ENCODE peak calls at places on chromosome 20, in seven cellular contexts. A is breast epithelium, Z is left lung, C is hepatocyte, V is tibial nerve, G is ovary, L is ascending aorta. R is an unnamed sample. For H3K4me1, the result is how much of the 10 kb centered on the place peaks cover.

GRCh38 chr20:47973519-47974233 is 188.4 kb upstream of the SULF2 start:
- DNase-seq in A (no peak), L (no peak), V (no peak), C (no peak), G (no peak), Z (no peak), R (peak)

GRCh38 chr20:33701629-33702450 is 15.7 kb upstream of the E2F1 start:
- DNase-seq in C (no peak), Z (peak), V (no peak), G (no peak), A (no peak), L (no peak), R (no peak)

GRCh38 chr20:19737025-19737424 is 21.0 kb upstream of the RIN2 start:
- DNase-seq in C (peak), G (no peak), A (no peak), L (no peak), Z (no peak), V (peak), R (no peak)

GRCh38 chr20:32823078-32823477 is 3.3 kb downstream of the MAPRE1 start:
- DNase-seq in Z (no peak), G (no peak), V (no peak), A (no peak), C (peak), L (no peak), R (no peak)

GRCh38 chr20:38985603-38986170 is 23.5 kb downstream of the DHX35 start:
- DNase-seq in Z (no peak), G (no peak), V (no peak), A (no peak), C (no peak), L (no peak), R (no peak)

GRCh38 chr20:48192109-48192508 is 406.8 kb upstream of the SULF2 start:
- DNase-seq in Z (no peak), L (no peak), A (no peak), C (no peak), V (no peak), G (no peak), R (no peak)

GRCh38 chr20:38211200-38212097 is 46.4 kb upstream of the TGM2 start:
- DNase-seq in C (no peak), Z (no peak), G (no peak), V (no peak), A (no peak), L (no peak), R (no peak)

GRCh38 chr20:46211331-46211722 is 93.2 kb downstream of the CD40 start:
- DNase-seq in G (no peak), L (no peak), V (no peak), Z (no peak), C (no peak), A (no peak), R (no peak)

GRCh38 chr20:20946122-20946759 is 159.9 kb downstream of the LINC00237 start:
- DNase-seq in Z (no peak), C (no peak), V (no peak), L (no peak), A (no peak), G (no peak), R (no peak)

GRCh38 chr20:9354579-9354978 is 159.8 kb upstream of the LAMP5 start:
- DNase-seq in A (no peak), Z (no peak), G (no peak), C (no peak), V (no peak), L (no peak), R (no peak)

GRCh38 chr20:37693203-37693602 is 627 bp upstream of the CTNNBL1 start:
- DNase-seq in V (no peak), G (no peak), Z (no peak), A (no peak), C (no peak), L (no peak), R (no peak)

GRCh38 chr20:45861157-45862075 is 4.0 kb downstream of the ZSWIM3 start:
- DNase-seq in Z (no peak), G (no peak), L (no peak), V (no peak), C (no peak), A (no peak), R (no peak)

GRCh38 chr20:17786221-17786718 is 86.5 kb downstream of the BANF2 start:
- DNase-seq in L (no peak), C (no peak), G (peak), Z (no peak), V (no peak), A (no peak), R (peak)

GRCh38 chr20:34017610-34018009 is 23.9 kb downstream of the RALY start:
- DNase-seq in L (no peak), Z (no peak), G (no peak), A (no peak), C (no peak), V (no peak), R (no peak)

GRCh38 chr20:53611449-53611894 is 17.8 kb upstream of the ZNF217 start:
- DNase-seq in L (no peak), G (no peak), Z (no peak), V (no peak), A (no peak), C (peak), R (no peak)

GRCh38 chr20:31606928-31607639 is 2.0 kb downstream of the ID1 start:
- DNase-seq in G (no peak), Z (peak), A (no peak), C (peak), V (no peak), L (no peak), R (peak)

GRCh38 chr20:54044156-54044555 is 26.2 kb downstream of the BCAS1 start:
- DNase-seq in Z (no peak), A (no peak), V (no peak), G (no peak), C (peak), L (no peak), R (no peak)

GRCh38 chr20:40813213-40813510 is 124.1 kb upstream of the MAFB start:
- DNase-seq in G (no peak), C (no peak), Z (no peak), A (no peak), L (no peak), V (no peak), R (no peak)

GRCh38 chr20:43409041-43409913 is 48.4 kb upstream of the SRSF6 start:
- DNase-seq in A (no peak), G (no peak), L (no peak), C (peak), V (no peak), Z (no peak), R (no peak)

GRCh38 chr20:40251284-40251932 is 437.6 kb downstream of the MAFB start:
- DNase-seq in C (peak), G (no peak), V (peak), Z (no peak), A (no peak), L (no peak), R (no peak)

GRCh38 chr20:4045741-4046140 is 30.4 kb upstream of the RNF24 start:
- DNase-seq in L (no peak), A (no peak), C (no peak), Z (no peak), G (no peak), V (no peak), R (no peak)

GRCh38 chr20:10667560-10668167 is 6.1 kb downstream of the JAG1 start:
- DNase-seq in A (no peak), V (no peak), Z (no peak), G (no peak), L (no peak), C (no peak), R (no peak)

GRCh38 chr20:59173938-59174496 is 10.4 kb downstream of the ZNF831 start:
- DNase-seq in A (peak), L (no peak), G (no peak), V (no peak), Z (no peak), C (no peak), R (no peak)

GRCh38 chr20:52461602-52462001 is 270.0 kb upstream of the ZFP64 start:
- DNase-seq in V (no peak), A (peak), C (no peak), Z (no peak), G (no peak), L (no peak), R (no peak)

GRCh38 chr20:9615766-9616454 is 101.5 kb downstream of the LAMP5 start:
- DNase-seq in L (no peak), G (no peak), Z (peak), A (no peak), V (no peak), C (no peak), R (no peak)

GRCh38 chr20:4326194-4327065 is 311.1 kb upstream of the RNF24 start:
- DNase-seq in V (no peak), Z (no peak), A (no peak), C (peak), L (no peak), G (no peak), R (no peak)

GRCh38 chr20:11144114-11144513 is 470.3 kb upstream of the JAG1 start:
- DNase-seq in G (no peak), C (no peak), V (no peak), L (no peak), A (no peak), Z (no peak), R (no peak)

GRCh38 chr20:44941292-44941691 is 18.9 kb downstream of the TOMM34 start:
- DNase-seq in V (no peak), A (no peak), L (no peak), G (no peak), Z (no peak), C (no peak), R (no peak)

GRCh38 chr20:11891081-11891826 is 26.4 kb upstream of the BTBD3 start:
- DNase-seq in C (peak), A (peak), G (peak), V (peak), L (no peak), Z (peak), R (peak)

GRCh38 chr20:54160269-54161007 is 13.3 kb downstream of the CYP24A1 start:
- DNase-seq in L (no peak), A (no peak), V (no peak), Z (no peak), C (no peak), G (no peak), R (no peak)

GRCh38 chr20:44448753-44449546 is 26.7 kb upstream of the TTPAL start:
- DNase-seq in G (no peak), V (no peak), Z (no peak), C (no peak), A (no peak), L (no peak), R (no peak)

GRCh38 chr20:38897267-38897666 is 28.9 kb upstream of the FAM83D start:
- DNase-seq in Z (no peak), C (no peak), V (no peak), A (no peak), L (no peak), G (no peak), R (no peak)

GRCh38 chr20:11850901-11851300 is 66.8 kb upstream of the BTBD3 start:
- DNase-seq in L (no peak), Z (no peak), C (no peak), G (no peak), A (peak), V (no peak), R (no peak)

GRCh38 chr20:40945754-40946451 is 82.7 kb upstream of the TOP1 start:
- DNase-seq in V (peak), Z (no peak), C (peak), L (no peak), G (peak), A (peak), R (peak)

GRCh38 chr20:38610521-38610920 is 8.9 kb downstream of the ARHGAP40 start:
- DNase-seq in L (no peak), V (no peak), Z (no peak), G (no peak), A (no peak), C (no peak), R (no peak)

GRCh38 chr20:55322745-55323144 is 682.6 kb downstream of the CBLN4 start:
- DNase-seq in L (no peak), Z (no peak), G (no peak), C (no peak), A (no peak), V (no peak), R (no peak)

DNA sequence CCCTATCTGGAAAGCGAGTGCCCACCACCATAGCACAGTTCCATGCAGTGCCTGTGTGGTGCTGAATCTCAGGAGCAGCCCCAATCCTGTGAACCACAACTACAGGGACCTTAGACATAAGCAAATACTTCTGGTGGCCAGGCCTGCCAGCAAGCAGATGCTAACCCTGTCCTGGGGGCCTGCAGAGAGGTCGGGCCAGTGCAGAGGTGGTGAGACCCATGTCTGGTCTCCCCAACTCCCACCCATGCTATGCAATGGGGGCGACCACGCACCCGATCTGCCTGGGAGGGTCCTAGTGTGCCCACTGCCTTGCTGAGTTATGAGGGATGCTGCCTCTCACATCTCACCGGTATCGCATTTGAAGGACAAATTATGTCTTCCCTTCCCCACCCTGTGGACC is 151.6 kb upstream of the ZNF337 start:
- DNase-seq in Z (peak), C (no peak), V (no peak), G (no peak), A (no peak), L (peak), R (peak)
- H3K4me1 ChIP-seq in Z (under half), C (under half), V (under half), G (under half), A (under half), L (under half), R (under half)

GRCh38 chr20:64171211-64171610 is 7.0 kb downstream of the MYT1 start:
- DNase-seq in A (no peak), Z (no peak), L (no peak), V (no peak), C (no peak), G (no peak), R (peak)
- H3K27ac ChIP-seq in A (no peak), Z (no peak), L (no peak), V (no peak), C (no peak), G (no peak), R (no peak)

GRCh38 chr20:25045343-25045712 is 12.6 kb downstream of the ACSS1 start:
- DNase-seq in L (no peak), G (no peak), C (no peak), A (no peak), V (no peak), Z (no peak), R (peak)
- H3K4me1 ChIP-seq in L (under half), G (under half), C (under half), A (under half), V (half or more), Z (half or more), R (under half)

GRCh38 chr20:6420336-6420735 is 297.5 kb upstream of the FERMT1 start:
- DNase-seq in C (no peak), A (no peak), V (no peak), Z (no peak), L (no peak), G (no peak), R (no peak)
- H3K27ac ChIP-seq in C (no peak), A (no peak), V (no peak), Z (no peak), L (no peak), G (no peak), R (no peak)

GRCh38 chr20:57468523-57469417 is 56.2 kb downstream of the CTCFL start:
- DNase-seq in C (no peak), L (no peak), A (no peak), Z (no peak), V (no peak), G (no peak), R (no peak)

GRCh38 chr20:57470666-57471495 is 54.1 kb downstream of the CTCFL start:
- DNase-seq in L (no peak), A (no peak), G (no peak), V (no peak), C (no peak), Z (no peak), R (no peak)

GRCh38 chr20:57467742-57468141 is 57.2 kb downstream of the CTCFL start:
- DNase-seq in V (no peak), C (no peak), G (no peak), L (no peak), Z (no peak), A (no peak), R (no peak)

GRCh38 chr20:57470212-57470522 is 54.8 kb downstream of the CTCFL start:
- DNase-seq in L (no peak), A (no peak), Z (no peak), C (no peak), V (no peak), G (no peak), R (no peak)

DNA sequence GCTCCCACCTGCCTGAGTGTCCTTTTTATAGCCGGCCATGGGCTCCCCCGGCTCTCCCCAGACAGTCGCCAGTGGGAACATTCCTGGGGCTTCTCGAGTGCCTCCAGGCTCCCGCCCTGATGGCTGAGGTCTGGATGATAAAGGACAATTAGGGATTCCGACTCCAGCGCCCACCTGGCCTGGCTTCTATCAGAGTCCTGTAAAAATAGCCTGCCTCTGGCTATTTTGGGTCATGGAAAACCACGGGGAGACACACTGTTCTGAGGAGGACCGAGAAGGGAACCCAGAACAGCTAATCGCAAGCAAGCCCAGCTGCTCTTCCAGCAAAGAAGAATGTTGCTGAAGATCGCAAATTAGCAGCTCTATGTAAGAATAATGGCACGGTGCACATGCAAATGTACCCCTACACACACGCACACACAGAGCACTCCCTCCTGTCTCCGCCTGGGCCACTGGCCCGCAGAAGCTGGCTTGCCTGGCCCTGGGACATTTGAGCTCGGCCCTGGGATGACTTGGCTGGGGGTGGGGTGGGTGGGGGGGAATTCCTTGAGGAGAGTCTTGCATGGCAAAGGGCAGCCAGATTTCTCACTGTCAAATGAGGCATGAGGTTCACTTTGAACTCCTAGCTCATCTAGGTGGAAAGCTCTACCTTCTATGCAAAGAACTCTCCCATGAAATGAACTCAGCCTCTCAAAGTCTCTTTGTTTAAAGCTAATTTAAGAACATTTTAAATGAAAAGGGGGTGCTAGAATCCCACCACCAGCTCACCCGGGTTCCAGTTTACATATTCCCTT is 55.3 kb downstream of the CTCFL start:
- DNase-seq in G (peak), C (no peak), A (no peak), Z (no peak), V (no peak), L (no peak), R (peak)
- H3K4me1 ChIP-seq in G (under half), C (under half), A (under half), Z (under half), V (under half), L (under half), R (under half)

GRCh38 chr20:62179162-62179504 is 3.7 kb upstream of the MTG2 start:
- DNase-seq in L (no peak), C (no peak), V (no peak), Z (peak), G (no peak), A (no peak), R (no peak)
- H3K27ac ChIP-seq in L (peak), C (no peak), V (no peak), Z (no peak), G (no peak), A (no peak), R (no peak)

GRCh38 chr20:50309764-50310672 is 119.4 kb downstream of the CEBPB start:
- DNase-seq in A (no peak), V (no peak), C (no peak), L (no peak), Z (no peak), G (no peak), R (peak)

GRCh38 chr20:50308166-50308512 is 117.5 kb downstream of the CEBPB start:
- DNase-seq in G (no peak), Z (no peak), C (no peak), V (no peak), L (no peak), A (no peak), R (no peak)

GRCh38 chr20:50306478-50307423 is 116.1 kb downstream of the CEBPB start:
- DNase-seq in A (no peak), C (no peak), L (no peak), V (no peak), G (no peak), Z (no peak), R (no peak)

GRCh38 chr20:50309280-50309763 is 118.7 kb downstream of the CEBPB start:
- DNase-seq in A (no peak), C (no peak), Z (no peak), V (no peak), G (no peak), L (no peak), R (no peak)

DNA sequence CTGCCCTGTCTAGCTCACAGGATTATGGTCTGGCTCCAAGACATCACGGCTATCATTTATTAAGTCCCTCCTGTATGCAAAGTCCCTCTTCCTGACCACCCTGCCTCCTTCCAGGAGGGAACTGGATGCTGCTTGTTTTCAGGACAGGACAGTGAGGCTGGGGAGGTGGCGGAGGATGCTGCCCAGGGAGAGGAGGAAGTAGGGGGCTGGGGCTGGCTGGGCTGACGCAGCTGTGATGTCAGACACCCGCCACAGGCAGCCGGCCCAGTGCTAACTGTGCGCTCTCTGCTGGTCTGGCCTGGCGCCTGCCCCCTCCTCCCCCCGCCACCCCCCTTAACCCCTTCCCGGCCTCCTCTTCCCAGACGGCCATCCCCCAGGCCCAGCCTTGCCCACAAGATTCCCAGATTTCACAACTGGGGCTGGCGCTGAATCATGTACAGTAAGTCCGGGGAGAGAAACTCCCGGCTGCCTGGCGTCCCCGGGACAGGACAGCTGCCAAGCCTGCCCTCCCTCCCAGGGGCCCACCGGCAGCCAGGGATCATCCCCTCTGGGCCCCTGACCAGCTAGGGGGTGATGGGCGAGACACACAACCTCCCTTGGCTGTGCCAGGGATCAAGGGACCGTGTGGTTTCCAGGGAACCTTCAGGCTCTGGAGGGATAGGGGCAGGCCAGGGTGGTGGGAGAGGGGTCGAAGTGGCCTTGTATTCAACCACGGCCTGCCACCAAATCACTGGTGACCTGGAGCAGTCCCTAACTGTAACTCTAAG is 118.1 kb downstream of the CEBPB start:
- DNase-seq in L (peak), C (peak), V (peak), Z (peak), G (peak), A (peak), R (peak)
- H3K4me1 ChIP-seq in L (under half), C (under half), V (under half), Z (half or more), G (under half), A (under half), R (under half)

GRCh38 chr20:23291575-23292240 is 58.9 kb upstream of the NXT1 start:
- DNase-seq in Z (no peak), G (no peak), V (no peak), L (no peak), C (no peak), A (no peak), R (no peak)

GRCh38 chr20:23294671-23295070 is 55.9 kb upstream of the NXT1 start:
- DNase-seq in C (no peak), G (no peak), A (no peak), Z (no peak), V (no peak), L (no peak), R (no peak)

GRCh38 chr20:23295934-23296333 is 54.7 kb upstream of the NXT1 start:
- DNase-seq in A (no peak), V (no peak), L (no peak), G (no peak), C (no peak), Z (no peak), R (no peak)

GRCh38 chr20:23293689-23294088 is 56.9 kb upstream of the NXT1 start:
- DNase-seq in Z (no peak), G (no peak), L (no peak), C (no peak), V (peak), A (no peak), R (peak)

GRCh38 chr20:23294166-23294565 is 56.4 kb upstream of the NXT1 start:
- DNase-seq in Z (no peak), A (no peak), C (no peak), L (no peak), V (no peak), G (no peak), R (no peak)
- H3K27ac ChIP-seq in Z (no peak), A (peak), C (no peak), L (no peak), V (peak), G (no peak), R (peak)